ENCODE peak calls at places on chromosomes 6 and 20, in seven cellular contexts. X is H9, P is IMR-90, Z is trophoblast cell, K is neuronal stem cell, I is H1, W is mesenchymal stem cell. N is an unnamed sample.

GRCh38 chr6:16747232-16748027 is 13.8 kb downstream of the ATXN1 start:
- DNase-seq in X (no peak), P (peak), Z (no peak), K (no peak), I (no peak), W (peak), N (no peak)

GRCh38 chr20:26218301-26218700 is 521.6 kb upstream of the ZNF337 start:
- DNase-seq in X (no peak), P (peak), Z (no peak), K (no peak), I (no peak), W (no peak), N (no peak)

GRCh38 chr6:56595490-56596122 is 47.1 kb downstream of the DST start:
- DNase-seq in X (peak), P (peak), Z (peak), K (peak), I (no peak), W (peak), N (peak)

GRCh38 chr6:167559675-167560479 is 235.0 kb downstream of the TTLL2 start:
- DNase-seq in X (no peak), P (no peak), Z (no peak), K (no peak), I (no peak), W (no peak), N (no peak)

GRCh38 chr6:125748534-125749111 is 809 bp upstream of the HEY2 start:
- DNase-seq in X (no peak), P (peak), Z (no peak), K (peak), I (no peak), W (peak), N (peak)

GRCh38 chr6:134544737-134545136 is 226.8 kb upstream of the SGK1 start:
- DNase-seq in X (no peak), P (no peak), Z (no peak), K (no peak), I (no peak), W (no peak), N (no peak)

GRCh38 chr6:170440437-170440836 is 112.7 kb downstream of the PSMB1 start:
- DNase-seq in X (peak), P (no peak), Z (no peak), K (no peak), I (no peak), W (no peak), N (no peak)

GRCh38 chr20:62066339-62066982 is 780 bp upstream of the TAF4 start:
- DNase-seq in X (peak), P (no peak), Z (peak), K (peak), I (peak), W (peak), N (peak)

GRCh38 chr6:167119680-167120556 is 3.0 kb upstream of the CCR6 start:
- DNase-seq in X (no peak), P (no peak), Z (no peak), K (no peak), I (no peak), W (no peak), N (no peak)

GRCh38 chr20:55142932-55143331 is 667.5 kb downstream of the DOK5 start:
- DNase-seq in X (no peak), P (no peak), Z (no peak), K (no peak), I (no peak), W (no peak), N (no peak)

GRCh38 chr6:134729590-134729989 is 220.3 kb downstream of the ALDH8A1 start:
- DNase-seq in X (no peak), P (peak), Z (no peak), K (no peak), I (no peak), W (no peak), N (peak)

GRCh38 chr6:61977951-61978350 is 308.1 kb downstream of the KHDRBS2 start:
- DNase-seq in X (no peak), P (no peak), Z (no peak), K (no peak), I (no peak), W (no peak), N (no peak)

DNA sequence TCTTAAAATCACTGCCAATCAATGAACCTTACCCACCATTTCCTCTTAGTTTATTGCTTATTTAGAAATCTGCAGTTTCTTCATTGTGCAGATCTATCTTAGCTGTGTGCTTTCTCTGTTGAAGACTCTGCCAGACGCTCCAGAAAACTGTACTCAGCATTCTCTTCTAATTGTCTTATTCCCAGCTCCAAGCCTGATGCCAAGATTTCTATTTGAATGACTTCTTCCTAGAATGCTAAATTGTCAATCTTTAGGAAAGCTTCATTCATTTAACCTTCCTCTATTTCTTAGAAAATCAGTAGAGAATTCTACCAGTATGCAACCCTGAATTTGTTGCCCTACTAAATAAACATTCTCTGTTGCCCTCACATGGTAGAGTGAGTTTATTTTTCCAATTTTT is 308.9 kb downstream of the KHDRBS2 start:
- DNase-seq in X (no peak), P (no peak), Z (no peak), K (no peak), I (no peak), W (no peak), N (no peak)
- H3K23ac ChIP-seq in X (no peak), P (no peak), Z (no peak), K (no peak), I (no peak), W (no peak), N (no peak)

GRCh38 chr6:3758842-3759144 is 7.3 kb upstream of the PXDC1 start:
- DNase-seq in X (no peak), P (no peak), Z (no peak), K (no peak), I (no peak), W (no peak), N (no peak)

GRCh38 chr6:3761989-3762270 is 10.4 kb upstream of the PXDC1 start:
- DNase-seq in X (no peak), P (no peak), Z (no peak), K (no peak), I (no peak), W (no peak), N (no peak)

GRCh38 chr6:3762359-3762758 is 10.8 kb upstream of the PXDC1 start:
- DNase-seq in X (no peak), P (no peak), Z (peak), K (no peak), I (no peak), W (no peak), N (no peak)

GRCh38 chr6:3757241-3757641 is 5.7 kb upstream of the PXDC1 start:
- DNase-seq in X (no peak), P (no peak), Z (no peak), K (no peak), I (no peak), W (no peak), N (no peak)

DNA sequence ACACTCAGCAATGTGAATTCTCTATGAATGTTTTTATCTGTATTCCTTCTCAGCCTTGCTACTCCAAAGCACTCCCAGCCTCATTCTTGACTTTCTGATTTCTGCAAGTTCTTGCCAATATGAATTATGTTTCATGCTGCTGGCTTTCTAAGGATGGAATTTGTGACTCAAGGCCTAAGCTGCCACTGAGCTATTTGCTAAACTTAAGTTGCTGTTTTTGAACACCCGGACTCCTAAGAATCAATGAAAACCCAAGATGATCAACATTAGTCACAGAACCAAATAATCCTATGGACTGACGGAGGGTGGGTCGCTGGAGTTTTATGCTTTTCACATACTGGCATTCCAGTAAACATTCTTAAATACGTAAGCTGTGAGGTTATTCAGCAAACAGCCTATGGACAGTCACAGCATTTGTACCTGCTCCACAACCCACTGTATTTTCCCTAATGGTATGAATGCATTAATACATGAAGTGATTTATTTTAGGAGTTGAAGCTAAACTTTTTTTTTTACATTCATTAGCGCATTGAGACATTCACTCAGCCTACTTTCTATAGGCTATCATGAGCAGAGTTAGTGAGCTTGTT is 8.2 kb upstream of the PXDC1 start:
- DNase-seq in X (no peak), P (peak), Z (peak), K (no peak), I (no peak), W (peak), N (no peak)
- H3K23ac ChIP-seq in X (no peak), P (peak), Z (no peak), K (no peak), I (no peak), W (no peak), N (no peak)

GRCh38 chr20:36071848-36072247 is 82.7 kb upstream of the EPB41L1 start:
- DNase-seq in X (no peak), P (no peak), Z (no peak), K (no peak), I (no peak), W (no peak), N (no peak)

GRCh38 chr20:36066777-36067176 is 87.8 kb upstream of the EPB41L1 start:
- DNase-seq in X (no peak), P (no peak), Z (no peak), K (no peak), I (no peak), W (no peak), N (no peak)

GRCh38 chr20:36074983-36075382 is 79.6 kb upstream of the EPB41L1 start:
- DNase-seq in X (no peak), P (no peak), Z (no peak), K (no peak), I (no peak), W (no peak), N (no peak)

GRCh38 chr20:36065427-36065998 is 89.0 kb upstream of the EPB41L1 start:
- DNase-seq in X (peak), P (no peak), Z (no peak), K (no peak), I (no peak), W (no peak), N (no peak)

DNA sequence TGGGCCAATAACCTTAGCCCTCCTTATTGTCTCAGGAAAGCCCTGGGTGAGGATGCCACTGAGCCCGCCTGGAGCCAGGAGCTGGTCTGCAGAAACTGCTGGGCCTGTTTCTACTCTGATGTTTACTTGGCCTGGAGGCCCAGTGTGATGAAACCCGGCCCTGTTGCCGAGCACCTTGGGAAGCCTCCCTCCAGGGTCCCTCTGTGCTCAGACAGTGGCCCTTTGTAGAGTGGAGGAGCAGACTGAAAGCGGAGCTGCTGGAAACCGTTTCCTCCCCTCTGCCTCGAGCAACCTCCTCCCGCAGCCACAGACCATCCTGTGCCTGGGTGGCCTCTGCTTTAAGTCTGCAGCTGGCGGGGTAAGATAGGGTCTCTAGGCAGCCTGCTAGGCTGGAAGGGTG is 84.1 kb upstream of the EPB41L1 start:
- DNase-seq in X (peak), P (no peak), Z (no peak), K (no peak), I (no peak), W (no peak), N (peak)
- H3K23ac ChIP-seq in X (no peak), P (no peak), Z (no peak), K (peak), I (no peak), W (no peak), N (no peak)

GRCh38 chr6:53240763-53241162 is 92.1 kb upstream of the GCM1 start:
- DNase-seq in X (no peak), P (no peak), Z (no peak), K (no peak), I (no peak), W (no peak), N (no peak)
- H3K23ac ChIP-seq in X (no peak), P (no peak), Z (no peak), K (no peak), I (no peak), W (no peak), N (no peak)